ENCODE peak calls at places on chromosome 3, in seven cellular contexts. T is ovary, M is colonic mucosa, K is neuronal stem cell, X is uterus, S is A549, F is heart right ventricle. N is an unnamed sample.

GRCh38 chr3:103059481-103059880 is 624.7 kb downstream of the ZPLD1 start:
- DNase-seq in S (no peak), T (no peak), K (no peak), M (no peak), X (no peak), F (no peak), N (no peak)

GRCh38 chr3:196186661-196187573 is 24.3 kb downstream of the ZDHHC19 start:
- DNase-seq in K (peak; percentile 61), F (no peak), S (no peak), T (peak; percentile 40), X (no peak), M (no peak), N (no peak)

GRCh38 chr3:169026543-169027181 is 636.9 kb downstream of the MECOM start:
- DNase-seq in M (no peak), X (no peak), K (no peak), S (no peak), F (no peak), T (no peak), N (no peak)

GRCh38 chr3:11718582-11719405 is 75.1 kb upstream of the VGLL4 start:
- DNase-seq in F (peak; percentile 48), T (peak; percentile 54), M (peak; percentile 67), K (peak; percentile 21), S (peak; percentile 58), X (peak; percentile 71), N (no peak)

GRCh38 chr3:46865034-46865507 is 1.8 kb upstream of the MYL3 start:
- DNase-seq in F (no peak), X (peak; percentile 44), K (no peak), T (peak; percentile 54), M (no peak), S (no peak), N (no peak)

GRCh38 chr3:20316238-20316637 is 130.2 kb upstream of the SGO1 start:
- DNase-seq in M (no peak), T (no peak), F (no peak), S (no peak), K (no peak), X (no peak), N (no peak)

GRCh38 chr3:57696861-57697321 is 4.0 kb upstream of the DENND6A start:
- DNase-seq in X (peak; percentile 25), S (no peak), F (no peak), M (no peak), T (no peak), K (no peak), N (no peak)

GRCh38 chr3:171358891-171359218 is 101.3 kb downstream of the TNIK start:
- DNase-seq in X (no peak), K (no peak), M (no peak), F (no peak), S (no peak), T (no peak), N (no peak)

GRCh38 chr3:149898771-149899170 is 71.9 kb downstream of the PFN2 start:
- DNase-seq in S (no peak), T (no peak), X (no peak), F (peak; percentile 42), K (no peak), M (no peak), N (no peak)

GRCh38 chr3:51678685-51679084 is 7.6 kb downstream of the TEX264 start:
- DNase-seq in F (no peak), X (no peak), K (no peak), S (no peak), T (no peak), M (no peak), N (no peak)

GRCh38 chr3:112778298-112779008 is 68.2 kb downstream of the CD200R1L start:
- DNase-seq in X (no peak), M (no peak), F (no peak), T (no peak), K (no peak), S (peak; percentile 84), N (no peak)

GRCh38 chr3:139601191-139601961 is 61.8 kb upstream of the RBP1 start:
- DNase-seq in K (no peak), M (no peak), S (peak; percentile 11), T (no peak), F (no peak), X (no peak), N (no peak)

GRCh38 chr3:170259853-170260386 is 37.7 kb downstream of the PRKCI start:
- DNase-seq in F (no peak), X (no peak), M (no peak), T (no peak), K (no peak), S (no peak), N (no peak)

GRCh38 chr3:152307829-152308474 is 39.2 kb downstream of the MBNL1 start:
- DNase-seq in M (peak; percentile 38), S (peak; percentile 84), X (no peak), F (no peak), T (no peak), K (no peak), N (no peak)

GRCh38 chr3:13057641-13058040 is 15.6 kb downstream of the IQSEC1 start:
- DNase-seq in K (no peak), M (no peak), S (no peak), T (no peak), X (no peak), F (no peak), N (peak; percentile 42)

GRCh38 chr3:13054705-13055285 is 18.4 kb downstream of the IQSEC1 start:
- DNase-seq in S (no peak), M (no peak), X (no peak), F (no peak), K (no peak), T (no peak), N (no peak)

GRCh38 chr3:13053915-13054704 is 19.1 kb downstream of the IQSEC1 start:
- DNase-seq in X (no peak), M (no peak), T (no peak), F (no peak), K (no peak), S (no peak), N (no peak)

GRCh38 chr3:13053425-13053824 is 19.8 kb downstream of the IQSEC1 start:
- DNase-seq in S (no peak), M (no peak), K (no peak), X (no peak), T (no peak), F (no peak), N (no peak)

DNA sequence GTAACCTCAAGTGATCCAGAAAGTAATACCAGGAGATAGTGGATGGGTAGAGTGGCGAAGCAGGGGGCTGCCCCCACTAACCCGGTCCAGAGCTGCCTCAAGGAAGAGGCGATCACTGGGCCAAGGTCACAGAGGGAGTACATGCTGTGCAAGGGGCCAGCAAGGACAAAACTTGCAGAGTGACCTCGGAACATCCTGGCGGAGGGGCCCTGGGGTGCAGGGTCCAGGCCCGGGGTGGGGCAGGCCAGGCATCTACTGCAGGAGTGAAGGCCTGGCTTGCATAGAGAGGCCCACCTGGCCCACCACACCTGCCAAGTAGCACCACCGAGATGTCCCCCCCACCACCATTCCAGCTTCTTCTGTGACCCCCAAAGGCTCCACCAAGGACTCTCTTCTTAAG is 17.6 kb downstream of the IQSEC1 start:
- DNase-seq in S (no peak), M (no peak), F (no peak), K (no peak), T (no peak), X (no peak), N (no peak)
- H3K27ac ChIP-seq in S (no peak overlapping the region), M (no peak overlapping the region), F (no peak overlapping the region), K (no peak overlapping the region), T (no peak overlapping the region), X (no peak overlapping the region), N (no peak overlapping the region)

GRCh38 chr3:156812521-156813335 is 13.4 kb upstream of the LEKR1 start:
- DNase-seq in F (no peak), X (no peak), M (peak; percentile 32), T (no peak), S (peak; percentile 96), K (no peak), N (no peak)
- H3K27ac ChIP-seq in F (no peak overlapping the region), X (no peak overlapping the region), M (no peak overlapping the region), T (no peak overlapping the region), S (peak overlapping the region; percentile 78), K (no peak overlapping the region), N (no peak overlapping the region)

GRCh38 chr3:15361494-15362214 is 29.3 kb upstream of the SH3BP5 start:
- DNase-seq in X (no peak), M (no peak), T (no peak), F (no peak), S (no peak), K (peak; percentile 21), N (no peak)

GRCh38 chr3:15359677-15360397 is 27.5 kb upstream of the SH3BP5 start:
- DNase-seq in F (no peak), S (no peak), X (no peak), T (no peak), K (no peak), M (no peak), N (no peak)

GRCh38 chr3:15356186-15356585 is 23.8 kb upstream of the SH3BP5 start:
- DNase-seq in X (no peak), T (no peak), K (no peak), F (no peak), M (no peak), S (no peak), N (no peak)

DNA sequence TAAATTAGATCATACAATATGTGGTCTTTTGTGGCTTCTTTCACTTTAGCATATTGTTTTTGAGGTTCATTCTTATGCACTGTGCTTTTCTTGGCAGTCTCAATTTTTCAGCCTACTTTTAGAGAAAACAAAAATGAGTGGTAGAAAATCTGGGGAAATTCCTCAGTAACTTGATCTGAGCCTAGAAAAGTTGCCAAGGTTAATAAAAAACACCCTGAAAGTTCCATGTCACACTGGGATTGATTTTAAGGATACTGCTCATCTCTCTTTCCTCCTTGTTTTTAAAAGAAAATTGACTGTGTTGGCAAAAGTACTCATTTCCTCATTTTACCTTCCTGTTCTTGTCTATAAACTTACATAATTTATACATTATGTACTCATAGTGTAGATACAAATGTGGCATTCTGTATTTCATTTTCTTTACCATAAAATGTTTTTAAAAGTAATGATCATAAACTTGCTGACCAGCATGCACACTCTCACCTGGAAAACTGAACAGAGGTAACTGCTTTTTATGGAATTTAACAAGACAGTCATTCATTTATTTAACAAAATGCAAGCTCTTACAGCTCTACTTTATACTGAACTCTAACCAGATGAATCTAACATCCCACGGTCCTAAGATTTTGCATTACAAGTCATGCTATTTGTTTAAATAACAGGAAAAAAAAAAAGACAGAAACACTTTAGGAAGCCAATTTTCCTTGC is 28.6 kb upstream of the SH3BP5 start:
- DNase-seq in S (no peak), X (no peak), T (no peak), M (no peak), F (no peak), K (no peak), N (no peak)
- H3K27ac ChIP-seq in S (no peak overlapping the region), X (peak overlapping the region; percentile 39), T (no peak overlapping the region), M (no peak overlapping the region), F (no peak overlapping the region), K (no peak overlapping the region), N (no peak overlapping the region)

DNA sequence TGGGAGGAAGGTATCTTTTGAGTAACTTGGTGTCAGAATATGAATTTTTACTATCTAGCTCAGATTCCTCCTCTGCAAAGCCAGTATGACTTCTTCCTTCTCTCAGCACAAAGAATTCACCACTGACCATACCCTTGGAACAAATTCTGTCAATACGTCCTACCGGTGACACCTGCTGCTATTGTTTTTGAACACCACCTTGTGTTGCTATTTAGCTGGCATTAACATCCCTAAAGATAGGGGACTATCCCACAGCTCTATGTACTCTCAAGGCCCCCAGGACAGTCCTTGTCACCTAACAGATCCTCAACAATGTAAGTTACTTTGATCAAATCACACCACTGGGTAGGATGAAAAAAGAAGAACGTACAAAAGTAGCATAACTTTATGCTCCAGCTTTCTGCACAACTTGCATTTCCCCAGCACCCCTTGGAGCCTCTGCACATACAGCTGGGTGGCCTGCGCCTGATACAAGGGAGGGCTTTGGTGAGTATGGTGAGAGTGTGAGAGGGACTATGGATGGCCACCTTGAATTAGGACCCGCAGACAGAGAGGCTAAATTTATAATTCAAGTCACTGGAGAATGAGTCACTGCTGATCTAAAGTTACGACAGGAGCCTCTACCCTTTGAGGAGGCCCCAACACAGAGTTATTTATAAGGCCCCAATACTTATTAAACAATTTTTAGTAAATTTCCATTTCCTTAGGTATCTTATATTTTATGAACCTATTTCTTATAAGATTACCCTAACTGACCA is 2.3 kb upstream of the COLQ start:
- DNase-seq in T (no peak), K (no peak), S (no peak), M (no peak), X (no peak), F (no peak), N (no peak)
- H3K27ac ChIP-seq in T (no peak overlapping the region), K (no peak overlapping the region), S (no peak overlapping the region), M (no peak overlapping the region), X (no peak overlapping the region), F (no peak overlapping the region), N (no peak overlapping the region)

N was measured in substantia nigra.